ENCODE peak calls at places on chromosomes 6 and 20, in four cellular contexts. Q, B, F and S are unnamed samples.

GRCh38 chr6:53152576-53152975 is 3.9 kb upstream of the GCM1 start:
- DNase-seq in Q (no peak), B (no peak), F (no peak), S (no peak)

GRCh38 chr6:37669306-37669705 is 28.4 kb downstream of the MDGA1 start:
- DNase-seq in Q (no peak), B (no peak), F (no peak), S (no peak)

GRCh38 chr20:24674921-24675605 is 205.6 kb downstream of the SYNDIG1 start:
- DNase-seq in Q (no peak), B (no peak), F (no peak), S (no peak)

GRCh38 chr6:161961046-161961445 is 687.2 kb upstream of the AGPAT4 start:
- DNase-seq in Q (no peak), B (no peak), F (no peak), S (no peak)

GRCh38 chr20:63972312-63973159 is 2.8 kb upstream of the ZNF512B start:
- DNase-seq in Q (no peak), B (no peak), F (no peak), S (peak; percentile 5)

GRCh38 chr6:99521557-99522286 is 6.5 kb upstream of the USP45 start:
- DNase-seq in Q (no peak), B (no peak), F (no peak), S (no peak)

GRCh38 chr6:154888426-154888825 is 106.7 kb upstream of the TIAM2 start:
- DNase-seq in Q (no peak), B (no peak), F (no peak), S (no peak)

GRCh38 chr6:44740566-44741120 is 353.1 kb downstream of the CDC5L start:
- DNase-seq in Q (no peak), B (no peak), F (no peak), S (no peak)

GRCh38 chr6:27726620-27727023 is 185.6 kb downstream of the OR2B2 start:
- DNase-seq in Q (no peak), B (no peak), F (no peak), S (no peak)

GRCh38 chr6:127058027-127058426 is 60.4 kb upstream of the RSPO3 start:
- DNase-seq in Q (no peak), B (peak; percentile 22), F (no peak), S (no peak)

GRCh38 chr6:157272866-157273755 is 50.2 kb downstream of the TMEM242 start:
- DNase-seq in Q (no peak), B (no peak), F (peak; percentile 21), S (no peak)